ENCODE peak calls at places on chromosome 4, in seven cellular contexts. O is ELF-1; R is NCI-H524 treated with DMSO at 0.1 percent for 48 hours; G is activated naive CD4-positive, alpha-beta T cell treated with Interleukin-2 at 50 U/mL for 16 hours; U is choroid plexus epithelial cell; B is posterior cingulate gyrus; C is Right ventricle myocardium inferior. E is an unnamed sample.

GRCh38 chr4:89338206-89338605 is 30.6 kb upstream of the GPRIN3 start:
- DNase-seq in O (no peak), R (no peak), G (no peak), U (peak), B (no peak), C (no peak), E (no peak)

GRCh38 chr4:115028682-115029385 is 84.6 kb downstream of the NDST4 start:
- DNase-seq in O (no peak), R (no peak), G (no peak), U (no peak), B (no peak), C (no peak), E (no peak)

GRCh38 chr4:41594439-41594838 is 56.5 kb downstream of the LIMCH1 start:
- DNase-seq in O (no peak), R (no peak), G (no peak), U (no peak), B (no peak), C (peak), E (no peak)

GRCh38 chr4:5165419-5166369 is 114.4 kb downstream of the STK32B start:
- DNase-seq in O (peak), R (no peak), G (no peak), U (peak), B (no peak), C (no peak), E (no peak)

GRCh38 chr4:141352775-141353544 is 132.3 kb downstream of the ZNF330 start:
- DNase-seq in O (peak), R (no peak), G (no peak), U (peak), B (no peak), C (no peak), E (no peak)

GRCh38 chr4:117986331-117986730 is 48.0 kb upstream of the NDST3 start:
- DNase-seq in O (no peak), R (no peak), G (no peak), U (no peak), B (no peak), C (no peak), E (no peak)

GRCh38 chr4:152679414-152680281 is at the start of gene TMEM154:
- DNase-seq in O (peak), R (no peak), G (peak), U (peak), B (peak), C (peak), E (peak)

GRCh38 chr4:183161630-183162029 is 62.6 kb downstream of the WWC2 start:
- DNase-seq in O (no peak), R (no peak), G (no peak), U (no peak), B (no peak), C (no peak), E (no peak)

GRCh38 chr4:128068927-128069326 is 7.8 kb downstream of the LARP1B start:
- DNase-seq in O (peak), R (no peak), G (no peak), U (peak), B (no peak), C (no peak), E (no peak)

GRCh38 chr4:190017357-190018200 is 9.5 kb downstream of the FRG2 start:
- DNase-seq in O (no peak), R (no peak), G (no peak), U (no peak), B (no peak), C (no peak), E (no peak)

GRCh38 chr4:186772936-186773335 is 49.3 kb upstream of the FAT1 start:
- DNase-seq in O (no peak), R (no peak), G (no peak), U (peak), B (no peak), C (no peak), E (no peak)